ENCODE peak calls at places on chromosomes 16 and 17, in six cellular contexts. G is fibroblast of mammary gland, P is heart right ventricle, U is right atrium auricular region, A is tibial artery, M is left ventricle myocardium inferior. B is an unnamed sample.

GRCh38 chr16:85090873-85091521 is 21.3 kb downstream of the CIBAR2 start:
- DNase-seq in P (no peak), U (no peak), M (no peak), G (peak), A (no peak), B (no peak)

GRCh38 chr17:36926701-36927100 is 10.6 kb upstream of the LHX1 start:
- DNase-seq in M (no peak), G (no peak), P (no peak), A (peak), U (no peak), B (no peak)

GRCh38 chr16:80966617-80967016 is 40.1 kb downstream of the CMC2 start:
- DNase-seq in U (no peak), M (no peak), G (no peak), P (no peak), A (no peak), B (no peak)

GRCh38 chr17:48491527-48492273 is 39.1 kb downstream of the HOXB1 start:
- DNase-seq in A (no peak), U (no peak), M (no peak), P (no peak), G (no peak), B (no peak)

GRCh38 chr16:50269769-50270509 is 3.6 kb downstream of the ADCY7 start:
- DNase-seq in G (no peak), A (no peak), U (no peak), M (no peak), P (no peak), B (no peak)

GRCh38 chr17:39756376-39757079 is 18.8 kb downstream of the GRB7 start:
- DNase-seq in U (no peak), M (no peak), P (no peak), G (no peak), A (peak), B (no peak)

GRCh38 chr16:49158029-49158642 is 123.5 kb downstream of the CBLN1 start:
- DNase-seq in P (no peak), A (no peak), M (peak), U (no peak), G (peak), B (peak)

GRCh38 chr17:34423978-34424813 is 61.2 kb upstream of the CCL1 start:
- DNase-seq in A (no peak), G (no peak), U (no peak), M (no peak), P (no peak), B (no peak)

GRCh38 chr17:39132192-39132600 is 19.2 kb downstream of the PLXDC1 start:
- DNase-seq in A (no peak), M (no peak), P (peak), U (no peak), G (peak), B (no peak)

GRCh38 chr17:43316522-43317142 is 82.2 kb upstream of the ARL4D start:
- DNase-seq in G (no peak), M (no peak), A (peak), U (no peak), P (no peak), B (no peak)

GRCh38 chr17:1150863-1151685 is 28.7 kb downstream of the ABR start:
- DNase-seq in A (no peak), M (no peak), U (no peak), P (no peak), G (peak), B (no peak)

GRCh38 chr16:15639061-15639568 is 3.8 kb downstream of the MARF1 start:
- DNase-seq in M (no peak), P (no peak), G (no peak), U (no peak), A (no peak), B (no peak)

GRCh38 chr16:14641206-14641605 is 8.5 kb downstream of the BFAR start:
- DNase-seq in P (no peak), G (no peak), U (no peak), M (no peak), A (no peak), B (no peak)

GRCh38 chr16:81748476-81749198 is 30.5 kb upstream of the PLCG2 start:
- DNase-seq in G (no peak), A (no peak), M (no peak), P (no peak), U (no peak), B (no peak)

GRCh38 chr17:7445011-7445927 is at the start of gene CHRNB1:
- DNase-seq in P (peak), U (peak), A (peak), M (peak), G (peak), B (peak)

GRCh38 chr17:6101706-6102105 is 31.5 kb downstream of the WSCD1 start:
- DNase-seq in A (peak), P (no peak), M (no peak), G (no peak), U (no peak), B (no peak)

GRCh38 chr17:6100891-6101290 is 30.7 kb downstream of the WSCD1 start:
- DNase-seq in M (no peak), A (no peak), G (no peak), U (no peak), P (no peak), B (no peak)

GRCh38 chr17:6100146-6100545 is 30.0 kb downstream of the WSCD1 start:
- DNase-seq in A (peak), P (no peak), G (no peak), M (no peak), U (no peak), B (no peak)

GRCh38 chr17:6104956-6105355 is 34.8 kb downstream of the WSCD1 start:
- DNase-seq in M (no peak), A (peak), G (no peak), U (no peak), P (no peak), B (no peak)

DNA sequence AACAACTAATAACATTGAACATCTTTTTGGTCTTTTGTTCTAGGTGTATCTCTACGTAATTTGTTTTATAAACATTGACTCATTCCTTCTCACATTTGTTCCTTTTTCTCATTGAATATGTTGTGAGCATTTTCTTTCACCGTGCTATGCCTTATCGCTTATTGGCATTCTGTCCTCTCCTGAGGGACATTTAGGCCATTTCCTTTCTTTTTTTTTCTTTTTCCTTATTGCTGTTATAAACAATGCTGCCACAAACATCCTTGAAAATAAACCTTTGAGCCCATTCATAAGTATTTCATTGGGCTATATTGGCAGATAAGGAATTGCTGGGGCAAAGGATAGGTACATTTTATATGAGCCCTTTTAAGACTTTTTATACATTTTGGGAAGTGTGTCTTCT is 32.4 kb downstream of the WSCD1 start:
- DNase-seq in A (no peak), M (no peak), P (no peak), U (no peak), G (no peak), B (no peak)
- H3K4me3 ChIP-seq in A (no peak), M (no peak), P (no peak), U (no peak), G (no peak), B (no peak)

GRCh38 chr16:69405326-69405725 is 19.1 kb upstream of the CYB5B start:
- DNase-seq in P (no peak), M (no peak), A (no peak), G (no peak), U (no peak), B (no peak)

GRCh38 chr16:69404275-69404805 is 18.5 kb upstream of the TERF2 start:
- DNase-seq in G (no peak), M (no peak), U (no peak), A (no peak), P (no peak), B (peak)

GRCh38 chr16:69406780-69407331 is 17.6 kb upstream of the CYB5B start:
- DNase-seq in U (no peak), A (no peak), P (no peak), M (no peak), G (no peak), B (peak)

GRCh38 chr16:69407702-69408323 is 16.6 kb upstream of the CYB5B start:
- DNase-seq in G (no peak), M (no peak), A (no peak), P (no peak), U (no peak), B (no peak)

GRCh38 chr16:69405757-69406156 is 18.7 kb upstream of the CYB5B start:
- DNase-seq in G (no peak), A (no peak), U (no peak), M (no peak), P (no peak), B (no peak)
- H3K4me3 ChIP-seq in G (no peak), A (no peak), U (no peak), M (no peak), P (no peak), B (no peak)

DNA sequence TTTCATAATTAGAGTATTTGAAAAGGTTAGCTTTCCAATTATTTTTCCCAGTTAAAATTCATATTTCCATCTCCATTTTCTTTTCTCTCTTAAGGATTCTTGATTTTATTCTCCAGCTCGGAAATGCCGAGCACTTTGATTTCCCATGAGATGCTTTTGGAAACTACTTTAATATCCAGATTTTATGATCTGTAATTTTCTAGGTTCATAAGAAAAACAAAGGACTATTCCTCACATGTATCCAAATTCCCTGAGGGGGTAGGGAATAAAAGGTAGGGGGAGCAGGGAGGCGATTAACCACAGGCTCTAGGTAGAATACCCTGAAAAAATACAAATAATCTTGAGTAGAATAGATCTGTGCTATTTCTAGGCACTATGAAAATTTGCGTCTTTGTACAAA is 938 bp downstream of the RNF43 start:
- DNase-seq in M (no peak), U (no peak), A (no peak), G (no peak), P (no peak), B (no peak)
- H3K4me3 ChIP-seq in M (peak), U (peak), A (no peak), G (no peak), P (peak), B (peak)

GRCh38 chr16:69474447-69474846 is 50.0 kb downstream of the CYB5B start:
- DNase-seq in A (no peak), M (no peak), P (no peak), U (no peak), G (no peak), B (no peak)

GRCh38 chr16:69476920-69477418 is 52.5 kb downstream of the CYB5B start:
- DNase-seq in M (no peak), G (peak), P (no peak), U (peak), A (no peak), B (peak)

GRCh38 chr16:69478685-69479084 is 54.3 kb downstream of the CYB5B start:
- DNase-seq in P (no peak), G (no peak), U (peak), M (no peak), A (no peak), B (no peak)

GRCh38 chr16:69479806-69480205 is 55.4 kb downstream of the CYB5B start:
- DNase-seq in G (no peak), A (no peak), P (no peak), U (peak), M (no peak), B (no peak)

DNA sequence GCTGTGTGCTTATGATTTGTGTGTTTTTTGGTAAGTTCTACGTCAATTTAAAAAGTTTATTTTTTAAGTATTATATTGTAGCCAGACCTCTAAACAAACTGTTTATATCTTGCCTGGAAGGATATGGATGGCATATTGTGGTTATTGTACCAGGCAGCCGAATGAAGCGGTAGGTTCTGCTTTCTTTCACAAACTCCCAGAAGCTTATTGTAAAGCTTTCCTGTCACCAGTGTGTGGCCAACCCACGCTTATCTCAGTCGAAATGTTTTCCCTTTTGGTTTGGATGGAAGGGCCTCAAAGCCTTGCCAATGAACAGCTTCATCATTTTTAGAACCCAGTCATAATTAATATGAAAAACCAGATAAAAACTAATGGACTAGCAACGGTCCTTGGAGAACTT is 53.1 kb downstream of the CYB5B start:
- DNase-seq in U (peak), G (peak), A (no peak), M (no peak), P (no peak), B (no peak)
- H3K4me3 ChIP-seq in U (no peak), G (no peak), A (no peak), M (no peak), P (no peak), B (no peak)

B was measured in Caco-2.